ENCODE peak calls at places on chromosomes 3 and 15, in six cellular contexts. L is MCF 10A, K is choroid plexus epithelial cell, M is HTR-8/SVneo, I is uterus, E is natural killer cell. G is an unnamed sample.

GRCh38 chr15:93566777-93567176 is 477.8 kb upstream of the RGMA start:
- DNase-seq in L (peak; percentile 68), K (no peak), M (no peak), I (no peak), E (no peak), G (peak; percentile 100)

GRCh38 chr3:187903697-187904096 is 158.4 kb upstream of the BCL6 start:
- DNase-seq in L (no peak), K (no peak), M (no peak), I (no peak), E (no peak), G (no peak)

GRCh38 chr3:126419886-126420786 is 25.4 kb downstream of the CFAP100 start:
- DNase-seq in L (no peak), K (no peak), M (peak; percentile 28), I (no peak), E (no peak), G (peak; percentile 3)

GRCh38 chr3:172675371-172676193 is 35.3 kb downstream of the NCEH1 start:
- DNase-seq in L (peak; percentile 75), K (peak; percentile 73), M (no peak), I (no peak), E (no peak), G (peak; percentile 79)

GRCh38 chr3:56682458-56683121 is 475 bp downstream of the TASOR start:
- DNase-seq in L (peak; percentile 79), K (peak; percentile 84), M (peak; percentile 51), I (peak; percentile 67), E (peak; percentile 75), G (peak; percentile 48)

GRCh38 chr3:127846576-127846975 is 24.3 kb upstream of the MGLL start:
- DNase-seq in L (no peak), K (no peak), M (no peak), I (no peak), E (no peak), G (no peak)

GRCh38 chr3:126463521-126463920 is 12.2 kb downstream of the ZXDC start:
- DNase-seq in L (no peak), K (no peak), M (no peak), I (no peak), E (no peak), G (no peak)

GRCh38 chr15:42736178-42736792 is 643 bp downstream of the CDAN1 start:
- DNase-seq in L (no peak), K (peak; percentile 23), M (no peak), I (peak; percentile 47), E (no peak), G (no peak)

GRCh38 chr3:177906573-177907229 is 629.5 kb upstream of the KCNMB2 start:
- DNase-seq in L (peak; percentile 43), K (peak; percentile 48), M (no peak), I (no peak), E (no peak), G (no peak)

GRCh38 chr3:22960326-22960984 is 242.7 kb upstream of the UBE2E2 start:
- DNase-seq in L (peak; percentile 61), K (peak; percentile 69), M (peak; percentile 24), I (peak; percentile 37), E (no peak), G (peak; percentile 38)

GRCh38 chr3:5634411-5634810 is 446.9 kb downstream of the EDEM1 start:
- DNase-seq in L (no peak), K (no peak), M (no peak), I (no peak), E (no peak), G (no peak)

GRCh38 chr3:175941352-175941751 is 1082.2 kb downstream of the NAALADL2 start:
- DNase-seq in L (no peak), K (peak; percentile 24), M (no peak), I (no peak), E (no peak), G (peak; percentile 13)

GRCh38 chr15:40069178-40070165 is 30.5 kb upstream of the SRP14 start:
- DNase-seq in L (peak; percentile 97), K (peak; percentile 50), M (no peak), I (peak; percentile 68), E (no peak), G (no peak)

GRCh38 chr3:105979961-105980360 is 111.1 kb upstream of the CBLB start:
- DNase-seq in L (no peak), K (no peak), M (no peak), I (no peak), E (no peak), G (no peak)

GRCh38 chr3:126329927-126330725 is 27.1 kb downstream of the KLF15 start:
- DNase-seq in L (no peak), K (no peak), M (no peak), I (peak; percentile 5), E (peak; percentile 2), G (no peak)

GRCh38 chr3:146222204-146223046 is 28.5 kb downstream of the PLSCR4 start:
- DNase-seq in L (peak; percentile 25), K (peak; percentile 63), M (no peak), I (no peak), E (no peak), G (peak; percentile 22)

GRCh38 chr3:112653881-112654300 is 12.9 kb upstream of the CCDC80 start:
- DNase-seq in L (peak; percentile 33), K (peak; percentile 96), M (peak; percentile 31), I (peak; percentile 44), E (no peak), G (peak; percentile 84)

GRCh38 chr15:90862964-90863721 is 5.2 kb upstream of the FURIN start:
- DNase-seq in L (peak; percentile 95), K (no peak), M (no peak), I (no peak), E (no peak), G (peak; percentile 85)

GRCh38 chr15:78110096-78110495 is 17.7 kb downstream of the SH2D7 start:
- DNase-seq in L (no peak), K (no peak), M (no peak), I (no peak), E (no peak), G (no peak)

GRCh38 chr15:88083828-88084760 is 172.4 kb downstream of the NTRK3 start:
- DNase-seq in L (no peak), K (no peak), M (no peak), I (no peak), E (no peak), G (no peak)

G was measured in bronchial epithelial cell.